ENCODE peak calls at places on chromosomes 11 and 22, in five cellular contexts. F is body of pancreas; A is CD4-positive, alpha-beta memory T cell; O is substantia nigra; K is RWPE1. Y is an unnamed sample.

GRCh38 chr22:23074451-23074850 is 4.1 kb downstream of the GNAZ start:
- DNase-seq in F (no peak), A (no peak), O (no peak), K (no peak), Y (no peak)

GRCh38 chr11:128575956-128576340 is 11.4 kb downstream of the ETS1 start:
- DNase-seq in F (peak), A (no peak), O (no peak), K (no peak), Y (no peak)

GRCh38 chr11:108609681-108610080 is 16.1 kb upstream of the EXPH5 start:
- DNase-seq in F (no peak), A (no peak), O (no peak), K (peak), Y (no peak)

GRCh38 chr22:32761251-32761903 is 40.1 kb upstream of the TIMP3 start:
- DNase-seq in F (no peak), A (no peak), O (no peak), K (no peak), Y (no peak)

GRCh38 chr11:36141595-36141994 is 147.6 kb downstream of the COMMD9 start:
- DNase-seq in F (no peak), A (no peak), O (no peak), K (no peak), Y (no peak)

GRCh38 chr11:65501530-65502273 is 2.9 kb downstream of the MALAT1 start:
- DNase-seq in F (no peak), A (peak), O (no peak), K (no peak), Y (peak)

GRCh38 chr11:24046731-24047130 is 450.1 kb upstream of the LUZP2 start:
- DNase-seq in F (no peak), A (no peak), O (no peak), K (no peak), Y (no peak)

GRCh38 chr22:17943533-17944204 is 80.7 kb downstream of the MICAL3 start:
- DNase-seq in F (peak), A (no peak), O (no peak), K (no peak), Y (no peak)

GRCh38 chr22:46798366-46799057 is 36.1 kb downstream of the TBC1D22A start:
- DNase-seq in F (peak), A (peak), O (peak), K (peak), Y (peak)

GRCh38 chr22:39092111-39092867 is 4.8 kb upstream of the APOBEC3H start:
- DNase-seq in F (no peak), A (no peak), O (no peak), K (no peak), Y (no peak)

GRCh38 chr11:64409278-64409677 is 50.3 kb downstream of the RPS6KA4 start:
- DNase-seq in F (no peak), A (no peak), O (no peak), K (no peak), Y (no peak)

GRCh38 chr11:36077886-36078685 is 134.2 kb downstream of the LDLRAD3 start:
- DNase-seq in F (no peak), A (no peak), O (no peak), K (no peak), Y (no peak)

GRCh38 chr22:32518848-32519247 is 44.2 kb downstream of the FBXO7 start:
- DNase-seq in F (no peak), A (no peak), O (no peak), K (no peak), Y (no peak)

GRCh38 chr11:23112987-23113886 is 253.0 kb upstream of the CCDC179 start:
- DNase-seq in F (peak), A (no peak), O (no peak), K (peak), Y (peak)

GRCh38 chr11:62603072-62603408 is 1.4 kb upstream of the MTA2 start:
- DNase-seq in F (no peak), A (no peak), O (no peak), K (no peak), Y (no peak)

GRCh38 chr11:11806074-11806473 is 35.7 kb upstream of the USP47 start:
- DNase-seq in F (no peak), A (no peak), O (no peak), K (no peak), Y (no peak)

GRCh38 chr11:11808992-11809583 is 32.7 kb upstream of the USP47 start:
- DNase-seq in F (no peak), A (no peak), O (no peak), K (no peak), Y (no peak)

GRCh38 chr11:11805228-11805627 is 36.5 kb upstream of the USP47 start:
- DNase-seq in F (no peak), A (no peak), O (no peak), K (no peak), Y (no peak)

GRCh38 chr11:11807811-11808210 is 34.0 kb upstream of the USP47 start:
- DNase-seq in F (no peak), A (no peak), O (no peak), K (no peak), Y (no peak)

DNA sequence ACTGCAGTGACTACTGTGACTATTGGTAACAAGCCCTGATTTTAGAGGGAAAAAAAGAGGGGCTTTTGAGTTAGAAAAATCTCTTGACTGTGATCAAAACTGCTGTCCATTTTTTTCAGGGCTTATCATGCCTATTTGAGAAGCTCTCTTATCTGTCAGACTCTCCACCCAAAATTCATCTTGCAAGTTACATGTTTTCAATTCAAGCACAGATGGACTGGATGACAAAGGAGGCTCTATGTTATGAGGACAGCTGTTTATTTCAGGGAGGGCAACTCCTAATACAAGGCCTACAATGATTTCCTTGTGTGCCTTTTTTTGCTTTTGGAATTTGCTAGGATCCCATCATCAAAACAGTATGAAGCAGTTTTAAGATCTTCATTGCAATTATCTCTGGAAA is 35.2 kb upstream of the USP47 start:
- DNase-seq in F (no peak), A (no peak), O (no peak), K (no peak), Y (no peak)
- H3K27ac ChIP-seq in F (no peak), A (no peak), O (peak), K (no peak), Y (no peak)

GRCh38 chr11:113634940-113635575 is 71.0 kb downstream of the TMPRSS5 start:
- DNase-seq in F (no peak), A (no peak), O (no peak), K (no peak), Y (no peak)
- H3K27ac ChIP-seq in F (no peak), A (no peak), O (no peak), K (no peak), Y (peak)

DNA sequence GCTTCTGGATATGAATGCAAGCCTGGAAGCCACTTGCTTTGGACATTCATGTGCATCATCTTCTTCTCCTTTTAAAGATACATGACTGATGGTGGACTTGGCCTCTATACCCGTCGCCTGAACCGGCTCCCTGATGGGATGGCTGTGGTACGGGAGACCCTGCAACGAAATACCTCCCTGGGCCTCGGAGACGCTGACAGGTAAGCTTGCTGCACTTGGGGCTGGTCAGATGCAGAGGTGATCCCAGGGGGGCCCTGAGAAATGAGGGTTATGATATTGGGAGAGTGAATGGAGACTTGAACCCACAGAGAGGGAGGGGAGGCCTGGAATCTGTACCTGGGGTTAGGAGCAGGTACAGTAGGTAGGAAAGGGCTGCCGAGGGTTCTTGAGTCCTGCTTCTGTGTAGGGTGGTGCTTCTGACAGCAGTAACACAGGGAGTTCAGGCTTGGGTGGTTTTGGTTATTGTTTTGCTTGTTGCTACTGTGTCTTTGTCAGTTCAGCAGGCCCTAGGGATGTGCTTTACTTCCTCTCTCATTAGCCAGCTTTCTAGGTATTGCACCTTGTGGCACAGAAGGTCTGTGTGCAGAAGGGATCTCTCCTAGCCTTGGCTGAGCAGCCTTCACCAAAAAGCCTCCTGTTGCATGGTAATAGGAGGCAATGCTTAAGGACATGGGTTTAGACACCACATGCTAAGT is 176.1 kb downstream of the DBX1 start:
- DNase-seq in F (no peak), A (no peak), O (no peak), K (no peak), Y (no peak)
- H3K27ac ChIP-seq in F (no peak), A (no peak), O (no peak), K (no peak), Y (peak)

DNA sequence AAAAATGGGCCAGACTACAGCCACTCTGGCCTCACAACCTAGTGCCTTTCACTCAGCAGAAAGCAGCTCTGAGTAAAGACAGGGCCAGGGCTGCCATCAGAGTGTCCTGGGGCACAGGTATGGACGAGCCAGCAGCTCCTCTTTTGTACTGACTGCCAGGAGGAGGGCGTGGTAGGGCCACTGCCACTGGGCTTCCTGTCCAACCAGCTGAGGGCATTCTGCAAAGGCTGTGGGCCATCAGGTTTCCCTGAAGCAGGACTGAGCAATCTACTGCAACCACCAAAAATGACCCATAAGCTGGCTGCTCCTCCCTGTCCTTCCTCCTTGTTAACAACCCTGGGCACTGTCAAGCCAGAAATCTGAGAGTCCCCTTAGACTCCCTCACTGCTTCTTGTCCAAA is 33.1 kb downstream of the ASCC2 start:
- DNase-seq in F (no peak), A (no peak), O (no peak), K (no peak), Y (no peak)
- H3K27ac ChIP-seq in F (no peak), A (no peak), O (no peak), K (peak), Y (no peak)

Y was measured in hepatocyte.